ENCODE peak calls at places on chromosomes 11 and 22, in seven cellular contexts. Z, V, X, L, Y, P and T are unnamed samples.

GRCh38 chr11:72395993-72396392 is 38.3 kb downstream of the CLPB start:
- DNase-seq in P (no peak), L (no peak), X (no peak), Y (no peak), V (no peak), Z (no peak), T (no peak)

GRCh38 chr22:23804781-23805291 is 18.1 kb downstream of the SMARCB1 start:
- DNase-seq in Z (no peak), X (no peak), V (no peak), P (no peak), Y (no peak), L (no peak), T (no peak)

GRCh38 chr11:129453293-129453721 is 77.7 kb downstream of the BARX2 start:
- DNase-seq in L (peak; percentile 57), X (peak; percentile 14), Y (no peak), V (no peak), P (no peak), Z (no peak), T (no peak)

GRCh38 chr22:19874307-19875060 is 19.8 kb upstream of the GNB1L start:
- DNase-seq in P (peak; percentile 67), L (peak; percentile 9), X (no peak), Z (peak; percentile 41), Y (no peak), V (peak; percentile 87), T (peak; percentile 30)

GRCh38 chr22:27668828-27669797 is 132.4 kb downstream of the MN1 start:
- DNase-seq in Z (peak; percentile 23), Y (peak; percentile 58), P (peak; percentile 89), X (peak; percentile 71), V (peak; percentile 61), L (no peak), T (peak; percentile 87)

GRCh38 chr22:42764895-42765363 is 44.3 kb upstream of the A4GALT start:
- DNase-seq in P (no peak), Y (no peak), Z (no peak), X (no peak), L (no peak), V (no peak), T (no peak)

GRCh38 chr11:95593101-95593500 is 196.5 kb downstream of the FAM76B start:
- DNase-seq in P (peak; percentile 67), L (no peak), X (no peak), V (no peak), Y (no peak), Z (peak; percentile 32), T (no peak)

GRCh38 chr11:548700-549603 is 11.6 kb downstream of the LMNTD2 start:
- DNase-seq in P (no peak), L (no peak), Z (no peak), Y (no peak), X (no peak), V (no peak), T (no peak)

GRCh38 chr11:2664886-2665746 is 34.7 kb downstream of the KCNQ1OT1 start:
- DNase-seq in X (no peak), Y (no peak), V (no peak), P (no peak), Z (no peak), L (no peak), T (no peak)

GRCh38 chr11:103842191-103842590 is 194.2 kb upstream of the DDI1 start:
- DNase-seq in V (no peak), Z (no peak), P (no peak), L (no peak), Y (no peak), X (no peak), T (no peak)

GRCh38 chr22:49406879-49407587 is 420.6 kb downstream of the BRD1 start:
- DNase-seq in P (no peak), X (no peak), Y (no peak), V (no peak), Z (no peak), L (no peak), T (no peak)

GRCh38 chr11:105824494-105825013 is 197.5 kb downstream of the MSANTD4 start:
- DNase-seq in V (no peak), P (no peak), Z (no peak), L (no peak), X (no peak), Y (no peak), T (no peak)

DNA sequence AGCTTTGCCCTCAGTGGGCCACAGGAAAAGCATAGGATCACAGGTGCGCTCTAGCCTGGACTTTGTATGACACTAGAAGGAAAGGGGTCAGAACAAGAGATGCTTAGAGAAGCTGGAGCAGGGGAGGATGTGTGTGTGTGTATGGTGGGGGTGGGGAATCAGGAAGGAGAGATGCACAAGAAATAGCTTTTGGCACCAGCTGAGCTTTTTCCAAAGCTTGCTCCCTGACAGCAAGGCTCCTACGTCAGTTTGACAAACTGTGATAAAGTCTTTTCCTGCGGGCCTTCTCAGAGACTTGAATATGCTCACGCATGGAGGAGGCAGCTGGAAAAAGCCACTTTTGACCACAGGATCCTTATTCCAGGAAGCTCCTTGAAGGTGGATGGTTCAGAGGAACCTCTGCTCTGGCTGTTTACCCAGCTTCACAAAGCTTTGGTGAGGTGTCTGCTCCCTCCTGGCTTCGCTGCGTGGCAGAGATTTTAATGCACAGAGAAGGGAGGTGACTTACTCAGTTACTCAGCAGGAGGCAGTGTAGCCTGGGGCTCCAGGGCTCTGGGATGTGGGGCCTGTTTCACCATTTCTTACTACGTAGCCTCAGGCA is 3.9 kb downstream of the CDC42EP1 start:
- DNase-seq in Y (no peak), L (no peak), Z (no peak), X (no peak), P (no peak), V (no peak), T (peak; percentile 79)
- H3K4me3 ChIP-seq in Y (no peak overlapping the region), L (no peak overlapping the region), Z (peak overlapping the region; percentile 6), X (peak overlapping the region; percentile 44), P (peak overlapping the region; percentile 85), V (no peak overlapping the region), T (no peak overlapping the region)

DNA sequence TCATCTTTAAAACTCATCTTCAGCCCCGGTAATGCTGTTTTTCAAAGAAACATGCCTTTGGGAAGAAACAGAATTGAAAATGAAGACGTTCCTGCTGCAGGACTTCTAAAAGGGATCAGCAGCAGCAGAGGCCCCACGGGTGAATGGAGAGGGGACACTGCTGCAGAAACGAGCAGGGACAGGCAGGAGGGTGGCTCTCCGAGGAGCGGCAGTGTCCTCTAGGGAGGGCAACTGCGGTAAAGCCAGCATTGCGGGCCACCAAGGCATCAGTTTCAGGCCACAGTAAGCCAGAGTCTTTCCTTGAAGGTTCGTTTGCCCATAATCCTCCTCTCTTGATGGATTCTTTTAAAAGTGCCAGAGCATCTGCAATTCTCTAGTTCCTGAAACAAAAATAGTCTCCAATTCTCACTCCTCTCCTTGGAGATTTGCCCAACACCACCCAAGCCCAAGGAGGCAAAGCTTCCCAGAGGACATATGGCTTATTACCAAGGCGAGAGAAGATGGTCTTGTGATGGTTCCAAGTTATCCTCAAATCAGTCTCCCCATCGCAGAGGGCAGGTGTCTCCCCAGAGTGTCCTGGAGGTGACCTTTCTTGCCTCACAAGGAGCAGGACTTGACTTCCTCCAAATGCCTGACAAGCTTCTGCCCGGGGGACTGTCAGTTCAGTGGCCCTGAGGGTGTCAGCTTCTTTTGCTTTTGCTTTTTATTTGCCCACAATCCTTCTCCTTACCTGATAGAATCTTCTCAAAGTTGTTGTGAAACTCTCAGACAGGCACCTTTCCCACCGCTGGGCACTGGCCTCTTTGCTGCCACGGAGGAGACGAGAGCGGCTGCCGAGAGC is 341.1 kb upstream of the B3GAT1 start:
- DNase-seq in Y (no peak), X (no peak), Z (no peak), P (no peak), L (no peak), V (no peak), T (no peak)
- H3K9me3 ChIP-seq in Y (no peaks in the 10 kb centered on the region), X (peaks cover 10% of the 10 kb centered on the region), Z (no peaks in the 10 kb centered on the region), P (no peaks in the 10 kb centered on the region), L (no peaks in the 10 kb centered on the region), V (no peaks in the 10 kb centered on the region), T (no peaks in the 10 kb centered on the region)

DNA sequence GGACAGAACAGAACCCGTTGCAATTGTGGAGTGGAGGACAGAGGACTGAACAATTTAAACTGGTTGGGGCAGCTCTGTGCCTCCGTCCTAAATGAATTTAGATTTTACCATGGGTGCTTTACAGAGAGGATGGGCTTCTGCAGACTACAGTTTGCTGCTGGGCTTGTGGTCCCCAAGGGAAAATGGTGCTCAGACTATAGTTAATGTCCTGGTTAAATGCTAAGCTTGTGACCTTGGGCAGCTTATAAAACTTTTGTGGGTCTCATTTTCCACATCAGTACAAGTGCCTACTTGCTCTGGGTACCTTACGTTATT is 355.2 kb upstream of the NARS2 start:
- DNase-seq in V (no peak), Z (no peak), Y (no peak), L (no peak), X (no peak), P (no peak), T (no peak)
- H3K4me3 ChIP-seq in V (no peak overlapping the region), Z (no peak overlapping the region), Y (no peak overlapping the region), L (no peak overlapping the region), X (no peak overlapping the region), P (no peak overlapping the region), T (no peak overlapping the region)

GRCh38 chr11:70826541-70826943 is 425.8 kb downstream of the SHANK2 start:
- DNase-seq in V (peak; percentile 58), Z (no peak), L (peak; percentile 14), X (no peak), Y (no peak), P (no peak), T (no peak)
- H3K9me3 ChIP-seq in V (no peaks in the 10 kb centered on the region), Z (no peaks in the 10 kb centered on the region), L (no peaks in the 10 kb centered on the region), X (no peaks in the 10 kb centered on the region), Y (no peaks in the 10 kb centered on the region), P (no peaks in the 10 kb centered on the region), T (no peaks in the 10 kb centered on the region)

GRCh38 chr22:25482868-25483639 is 81.4 kb upstream of the GRK3 start:
- DNase-seq in V (no peak), P (no peak), Y (no peak), Z (no peak), X (no peak), L (peak; percentile 38), T (peak; percentile 50)

GRCh38 chr22:25484916-25485315 is 79.6 kb upstream of the GRK3 start:
- DNase-seq in Z (no peak), L (no peak), V (no peak), P (no peak), Y (no peak), X (no peak), T (no peak)

GRCh38 chr22:25484498-25484897 is 80.0 kb upstream of the GRK3 start:
- DNase-seq in P (no peak), L (no peak), V (no peak), Y (no peak), Z (no peak), X (no peak), T (no peak)

GRCh38 chr22:25483931-25484330 is 80.5 kb upstream of the GRK3 start:
- DNase-seq in Y (no peak), L (no peak), Z (no peak), P (no peak), X (no peak), V (no peak), T (no peak)

DNA sequence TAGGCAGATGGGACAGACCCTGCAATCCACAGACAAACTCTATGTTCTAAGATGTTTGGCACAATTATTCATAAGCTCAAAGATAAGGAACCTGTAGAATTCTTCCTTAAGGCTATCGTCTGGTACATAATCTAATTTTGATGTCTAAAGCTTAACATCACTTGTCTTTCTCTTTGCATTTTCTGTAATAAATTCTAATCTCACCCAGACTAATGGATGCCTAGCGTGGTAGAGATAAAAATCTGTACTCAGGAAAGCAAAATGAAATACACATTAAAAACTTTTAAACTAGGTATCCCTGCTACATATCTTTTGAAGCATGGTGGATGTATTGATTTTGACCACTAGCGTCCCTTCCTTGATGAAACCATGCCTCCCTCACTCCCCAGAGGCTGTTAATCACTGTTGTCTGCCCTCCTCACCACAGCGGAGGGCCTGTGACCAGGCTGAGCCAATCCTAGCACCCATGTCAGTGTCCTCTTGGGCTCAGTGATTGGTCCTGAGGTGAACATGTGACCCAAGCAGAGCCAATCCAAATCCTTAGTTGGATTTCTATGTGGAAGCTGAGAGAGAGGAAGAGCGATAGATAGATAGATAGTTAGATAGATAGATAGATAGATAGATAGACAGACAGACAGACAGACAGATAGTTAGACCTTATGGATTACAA is 82.2 kb upstream of the GRK3 start:
- DNase-seq in Y (no peak), X (no peak), L (no peak), V (no peak), P (no peak), Z (no peak), T (no peak)
- H3K4me3 ChIP-seq in Y (no peak overlapping the region), X (no peak overlapping the region), L (no peak overlapping the region), V (no peak overlapping the region), P (no peak overlapping the region), Z (no peak overlapping the region), T (no peak overlapping the region)